ENCODE peak calls at places on chromosomes 3 and 15, in ten cellular contexts. W is cardiac muscle cell, C is lung, E is fibroblast of lung, A is WERI-Rb-1, X is lower lobe of right lung, Z is breast epithelium, Q is stomach, N is left ventricle myocardium inferior, K is heart left ventricle. J is an unnamed sample. For H3K9me3, the result is how much of the 10 kb centered on the place peaks cover.

GRCh38 chr15:84889313-84889990 is 5.0 kb downstream of the SLC28A1 start:
- DNase-seq in N (no peak), K (no peak), W (no peak), C (no peak), Z (no peak), Q (no peak), X (no peak), E (no peak), A (peak), J (no peak)

GRCh38 chr3:100893108-100893507 is 100.1 kb downstream of the ABI3BP start:
- DNase-seq in X (peak), K (no peak), E (no peak), C (peak), Q (no peak), A (no peak), N (no peak), W (no peak), Z (no peak), J (no peak)

GRCh38 chr3:74370342-74370741 is 244.1 kb downstream of the CNTN3 start:
- DNase-seq in E (no peak), Z (no peak), W (no peak), A (no peak), C (no peak), X (no peak), K (no peak), N (no peak), Q (no peak), J (no peak)

GRCh38 chr3:53161820-53162671 is 1.0 kb downstream of the PRKCD start:
- DNase-seq in C (no peak), N (peak), K (peak), X (peak), Z (no peak), W (peak), Q (no peak), A (peak), E (no peak), J (no peak)

GRCh38 chr15:79028411-79028964 is 62.1 kb downstream of the RASGRF1 start:
- DNase-seq in Q (no peak), W (peak), A (peak), C (no peak), X (peak), K (peak), Z (no peak), N (no peak), E (peak), J (peak)

GRCh38 chr3:127073931-127074820 is 91.3 kb downstream of the PLXNA1 start:
- DNase-seq in E (peak), A (no peak), Z (peak), N (no peak), K (no peak), C (no peak), W (no peak), Q (no peak), X (peak), J (peak)

GRCh38 chr3:126616931-126617330 is 38.0 kb downstream of the TXNRD3 start:
- DNase-seq in E (no peak), W (no peak), A (no peak), K (no peak), Q (no peak), N (no peak), C (no peak), X (no peak), Z (no peak), J (peak)

GRCh38 chr3:192082733-192083660 is 622.0 kb downstream of the PYDC2 start:
- DNase-seq in A (peak), X (no peak), Q (no peak), Z (no peak), W (no peak), N (no peak), C (no peak), K (no peak), E (no peak), J (no peak)

GRCh38 chr3:71680588-71680987 is 44.6 kb downstream of the EIF4E3 start:
- DNase-seq in X (no peak), W (no peak), K (no peak), A (no peak), Z (no peak), Q (no peak), N (no peak), C (no peak), E (peak), J (no peak)

GRCh38 chr3:84820126-84820525 is 138.7 kb upstream of the CADM2 start:
- DNase-seq in E (no peak), C (no peak), K (no peak), A (no peak), Z (no peak), N (no peak), W (no peak), Q (no peak), X (no peak), J (no peak)

GRCh38 chr3:38165722-38166387 is 518 bp downstream of the OXSR1 start:
- DNase-seq in N (no peak), Q (no peak), K (no peak), E (no peak), A (peak), X (peak), Z (peak), C (peak), W (no peak), J (no peak)

GRCh38 chr15:70065006-70065722 is 32.6 kb downstream of the TLE3 start:
- DNase-seq in E (no peak), Q (peak), K (no peak), X (peak), C (peak), A (no peak), N (no peak), W (no peak), Z (no peak), J (no peak)

GRCh38 chr15:67033012-67033411 is 32.4 kb upstream of the SMAD3 start:
- DNase-seq in K (no peak), Z (no peak), Q (no peak), A (no peak), N (no peak), C (no peak), E (no peak), W (no peak), X (no peak), J (no peak)

GRCh38 chr3:33060609-33061337 is 36.2 kb downstream of the GLB1 start:
- DNase-seq in W (no peak), Q (peak), K (no peak), E (no peak), N (no peak), C (no peak), A (no peak), Z (no peak), X (no peak), J (no peak)

GRCh38 chr15:90553248-90553745 is 23.6 kb downstream of the CRTC3 start:
- DNase-seq in E (peak), K (no peak), N (no peak), A (no peak), Q (no peak), Z (no peak), X (no peak), C (no peak), W (no peak), J (no peak)

GRCh38 chr3:27366062-27366591 is 3.1 kb downstream of the NEK10 start:
- DNase-seq in E (no peak), W (no peak), K (no peak), X (no peak), Q (no peak), C (no peak), N (no peak), Z (no peak), A (no peak), J (no peak)

GRCh38 chr3:164233951-164234350 is 844.3 kb downstream of the SI start:
- DNase-seq in E (no peak), Z (no peak), K (no peak), N (no peak), W (no peak), A (no peak), X (no peak), Q (no peak), C (no peak), J (no peak)

GRCh38 chr15:99118258-99118632 is 13.4 kb downstream of the SYNM start:
- DNase-seq in A (no peak), N (no peak), Z (no peak), Q (no peak), X (no peak), K (no peak), W (no peak), C (no peak), E (no peak), J (no peak)

GRCh38 chr3:120487079-120487693 is 36.4 kb upstream of the FSTL1 start:
- DNase-seq in A (no peak), W (no peak), E (peak), Q (no peak), K (no peak), X (no peak), C (no peak), N (peak), Z (no peak), J (no peak)

GRCh38 chr3:176584413-176585176 is 612.7 kb downstream of the TBL1XR1 start:
- DNase-seq in A (no peak), Q (no peak), Z (no peak), K (no peak), X (no peak), E (peak), N (no peak), W (no peak), C (no peak), J (no peak)

GRCh38 chr3:154095832-154096421 is 25.3 kb upstream of the ARHGEF26 start:
- DNase-seq in A (no peak), C (no peak), N (no peak), Z (no peak), K (no peak), X (no peak), Q (no peak), E (peak), W (no peak), J (no peak)

GRCh38 chr3:169760479-169760878 is 4.4 kb downstream of the TERC start:
- DNase-seq in A (no peak), Q (no peak), W (no peak), E (peak), X (no peak), Z (no peak), N (no peak), K (no peak), C (no peak), J (no peak)

GRCh38 chr15:88613074-88613944 is 7.8 kb upstream of the AEN start:
- DNase-seq in E (no peak), Q (no peak), N (no peak), X (no peak), W (peak), K (no peak), Z (no peak), C (no peak), A (no peak), J (no peak)

GRCh38 chr15:89836255-89837133 is 21.8 kb upstream of the ANPEP start:
- DNase-seq in X (no peak), K (no peak), N (no peak), W (peak), A (no peak), C (no peak), Z (peak), E (peak), Q (no peak), J (peak)

GRCh38 chr3:44469914-44470313 is 7.6 kb downstream of the ZNF445 start:
- DNase-seq in E (no peak), Q (no peak), C (no peak), K (no peak), N (no peak), W (no peak), X (no peak), Z (no peak), A (no peak), J (no peak)

GRCh38 chr3:191238321-191238817 is 39.3 kb downstream of the OSTN start:
- DNase-seq in K (no peak), C (no peak), N (no peak), Z (no peak), X (no peak), A (no peak), E (peak), W (no peak), Q (no peak), J (peak)

GRCh38 chr15:71275566-71276354 is 160.5 kb downstream of the THSD4 start:
- DNase-seq in X (no peak), Z (no peak), N (no peak), K (no peak), A (no peak), Q (no peak), W (no peak), E (no peak), C (no peak), J (peak)

GRCh38 chr3:2303567-2303966 is 204.9 kb downstream of the CNTN4 start:
- DNase-seq in Q (no peak), C (no peak), E (peak), N (no peak), W (peak), Z (no peak), X (no peak), K (no peak), A (no peak), J (no peak)

GRCh38 chr15:91678003-91678402 is 175.5 kb upstream of the SLCO3A1 start:
- DNase-seq in A (no peak), C (no peak), W (no peak), Q (no peak), X (no peak), N (no peak), E (no peak), Z (no peak), K (no peak), J (no peak)

GRCh38 chr3:158058775-158059174 is 47.4 kb downstream of the SHOX2 start:
- DNase-seq in E (no peak), A (peak), C (no peak), W (no peak), K (no peak), Q (no peak), X (no peak), Z (no peak), N (no peak), J (no peak)

GRCh38 chr3:136990826-136991225 is 33.0 kb downstream of the IL20RB start:
- DNase-seq in N (no peak), C (no peak), E (no peak), X (no peak), K (no peak), W (no peak), Q (no peak), A (no peak), Z (no peak), J (no peak)

GRCh38 chr3:159929894-159930235 is 58.8 kb upstream of the IL12A start:
- DNase-seq in W (no peak), Z (no peak), E (no peak), K (no peak), A (no peak), N (no peak), X (no peak), C (no peak), Q (no peak), J (no peak)

GRCh38 chr15:78069630-78070029 is 7.9 kb downstream of the TBC1D2B start:
- DNase-seq in E (no peak), Q (no peak), W (no peak), N (no peak), Z (no peak), K (no peak), C (no peak), A (no peak), X (no peak), J (no peak)

GRCh38 chr3:70488131-70488530 is 175.7 kb upstream of the MDFIC2 start:
- DNase-seq in W (no peak), K (no peak), E (no peak), A (no peak), Z (no peak), Q (no peak), C (no peak), N (no peak), X (no peak), J (no peak)

GRCh38 chr3:115693868-115694267 is 70.6 kb downstream of the GAP43 start:
- DNase-seq in Z (no peak), K (no peak), X (no peak), C (no peak), Q (no peak), W (peak), N (no peak), E (no peak), A (no peak), J (no peak)

GRCh38 chr3:50472958-50473357 is 30.5 kb downstream of the CACNA2D2 start:
- DNase-seq in C (no peak), A (no peak), X (no peak), Q (no peak), E (no peak), K (no peak), N (no peak), W (no peak), Z (no peak), J (no peak)

GRCh38 chr3:182490601-182491485 is 302.5 kb upstream of the ATP11B start:
- DNase-seq in C (no peak), Z (no peak), W (peak), X (no peak), E (peak), N (no peak), Q (no peak), A (no peak), K (no peak), J (peak)

GRCh38 chr15:62021991-62022600 is 38.2 kb downstream of the VPS13C start:
- DNase-seq in E (no peak), Z (no peak), K (no peak), N (no peak), C (no peak), Q (no peak), W (no peak), X (no peak), A (peak), J (no peak)
- TF ChIP-seq CTCF in E (no peak), Z (no peak), K (no peak), N (peak), C (no peak), Q (no peak), W (peak), X (no peak), A (peak), J (peak)

GRCh38 chr15:25239471-25240345 is 199.1 kb downstream of the UBE3A start:
- DNase-seq in W (no peak), X (peak), K (no peak), C (no peak), N (no peak), E (no peak), Z (no peak), A (no peak), Q (no peak), J (no peak)

GRCh38 chr15:25240461-25241021 is 198.3 kb downstream of the UBE3A start:
- DNase-seq in N (peak), A (no peak), K (peak), E (no peak), Q (no peak), X (peak), Z (no peak), W (no peak), C (no peak), J (no peak)

GRCh38 chr15:25238126-25238525 is 200.7 kb downstream of the UBE3A start:
- DNase-seq in Z (no peak), K (no peak), Q (no peak), A (no peak), E (no peak), W (no peak), N (peak), X (peak), C (no peak), J (no peak)

GRCh38 chr15:25237291-25237978 is 201.4 kb downstream of the UBE3A start:
- DNase-seq in Q (no peak), E (no peak), W (no peak), A (no peak), X (peak), K (no peak), N (no peak), C (no peak), Z (no peak), J (no peak)

DNA sequence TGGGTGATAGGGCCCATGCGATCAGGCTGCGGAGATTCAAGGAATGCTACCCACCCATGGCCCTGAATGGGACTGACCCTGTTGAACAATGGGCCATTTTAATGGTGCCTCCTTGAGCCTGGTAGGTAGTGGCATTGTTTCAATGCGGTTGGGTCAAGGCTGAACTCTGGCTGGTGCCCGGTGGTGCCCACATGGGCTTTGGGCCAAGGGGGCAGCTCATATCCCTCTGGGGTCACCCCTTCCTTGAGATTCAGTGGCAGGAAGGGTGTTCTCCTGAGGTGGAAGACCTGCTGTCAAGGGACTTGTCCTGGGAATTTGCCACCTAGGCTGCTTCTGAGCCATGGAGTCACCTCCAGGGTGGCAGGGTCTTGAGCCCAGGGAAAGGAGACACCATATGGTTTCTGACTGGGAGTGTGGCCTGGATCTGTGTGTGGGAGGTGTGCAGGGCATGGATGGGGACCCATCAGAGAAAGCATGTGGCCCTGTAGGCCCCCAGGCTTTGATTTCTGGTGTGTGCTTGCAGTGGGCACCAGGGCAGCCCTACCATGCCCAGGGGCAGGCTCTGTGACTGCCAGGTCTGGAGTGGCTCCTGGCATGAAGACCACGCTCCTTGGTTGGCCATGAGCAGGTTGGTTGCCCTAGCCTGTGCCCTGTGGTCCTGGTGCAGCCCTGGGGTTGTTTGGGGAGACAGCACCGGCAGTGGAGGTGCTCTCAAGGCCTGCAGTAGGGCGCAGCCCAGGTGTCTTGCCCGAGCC is 199.9 kb downstream of the UBE3A start:
- DNase-seq in A (no peak), W (no peak), Q (no peak), X (peak), Z (no peak), E (no peak), C (no peak), K (no peak), N (peak), J (no peak)
- H3K9me3 ChIP-seq in A (under half), W (under half), Q (half or more), X (under half), Z (half or more), E (under half), C (half or more), K (under half), N (under half), J (under half)

DNA sequence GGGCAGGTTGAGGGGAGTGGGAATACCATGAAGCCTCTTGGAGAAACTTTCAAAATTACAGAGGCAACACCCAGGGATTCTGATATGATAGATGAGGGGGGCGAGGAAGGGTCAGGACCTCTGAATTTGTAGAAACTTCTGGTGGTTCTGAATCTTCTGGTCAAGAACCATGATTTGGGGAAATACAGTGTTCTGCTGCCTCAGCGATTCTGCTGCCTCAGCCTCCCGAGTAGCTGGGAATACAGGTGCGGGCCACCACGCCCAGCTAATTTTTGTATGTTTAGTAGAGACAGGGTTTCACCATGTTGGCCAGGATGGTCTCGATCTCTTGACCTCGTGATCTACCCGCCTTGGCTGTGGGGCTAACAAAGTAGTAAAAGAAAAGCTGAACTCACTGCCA is 70.4 kb downstream of the MAGEF1 start:
- DNase-seq in Z (no peak), W (no peak), A (no peak), C (no peak), X (no peak), Q (no peak), K (no peak), E (no peak), N (no peak), J (no peak)
- TF ChIP-seq CTCF in Z (no peak), W (no peak), A (no peak), C (no peak), X (no peak), Q (no peak), K (no peak), E (no peak), N (no peak), J (no peak)

DNA sequence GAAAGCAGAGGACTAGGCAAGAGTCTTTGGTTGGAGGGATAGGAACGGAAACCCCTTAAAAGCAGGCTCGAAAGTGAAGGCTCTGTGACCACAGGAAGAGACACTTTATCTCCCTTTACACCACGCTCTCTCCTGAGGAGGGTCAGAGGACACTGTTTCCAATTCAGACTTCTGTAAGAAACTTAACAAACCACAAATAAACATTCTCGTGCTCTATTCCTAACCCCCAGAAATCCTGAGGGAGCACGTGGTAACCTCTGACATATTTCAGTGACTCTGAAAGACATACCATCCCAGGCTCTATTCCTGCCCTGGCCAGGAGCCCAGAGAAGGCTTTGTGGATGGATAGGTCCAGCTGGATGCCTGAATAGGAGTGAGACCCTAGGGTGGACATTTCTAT is 168.2 kb upstream of the NDN start:
- DNase-seq in K (peak), A (no peak), Z (no peak), X (no peak), N (no peak), Q (no peak), W (no peak), E (peak), C (no peak), J (no peak)
- H3K9me3 ChIP-seq in K (under half), A (under half), Z (under half), X (under half), N (under half), Q (under half), W (under half), E (under half), C (under half), J (under half)

J was measured in PC-9.